ENCODE peak calls at places on chromosome 5, in seven cellular contexts. A is occipital lobe, I is foreskin fibroblast, X is amygdala, G is RWPE1, H is C1 segment of cervical spinal cord, D is NCI-H2029 treated with DMSO at 0.1 percent for 48 hours. N is an unnamed sample.

GRCh38 chr5:156402387-156402921 is 75.5 kb downstream of the SGCD start:
- DNase-seq in A (no peak), G (peak), I (no peak), H (no peak), X (no peak), D (no peak), N (no peak)

GRCh38 chr5:38938424-38938823 is 92.6 kb downstream of the OSMR start:
- DNase-seq in H (no peak), D (no peak), X (no peak), I (no peak), G (no peak), A (no peak), N (peak)

GRCh38 chr5:62948294-62948693 is 369.7 kb downstream of the LRRC70 start:
- DNase-seq in A (no peak), I (no peak), D (no peak), X (no peak), H (no peak), G (no peak), N (no peak)

GRCh38 chr5:7397935-7398334 is 2.0 kb downstream of the ADCY2 start:
- DNase-seq in I (no peak), D (no peak), A (no peak), H (no peak), G (no peak), X (no peak), N (no peak)

GRCh38 chr5:141359790-141360426 is at the start of gene PCDHGB2:
- DNase-seq in A (no peak), X (no peak), I (peak), H (no peak), G (peak), D (peak), N (no peak)

GRCh38 chr5:80114856-80115255 is 79.7 kb downstream of the THBS4 start:
- DNase-seq in H (no peak), G (no peak), I (peak), X (no peak), D (no peak), A (no peak), N (no peak)

GRCh38 chr5:173572431-173573125 is 43.9 kb downstream of the BOD1 start:
- DNase-seq in A (no peak), D (no peak), G (no peak), I (no peak), X (no peak), H (no peak), N (no peak)

GRCh38 chr5:10668697-10669096 is 92.3 kb downstream of the DAP start:
- DNase-seq in D (no peak), H (no peak), A (no peak), G (no peak), I (no peak), X (no peak), N (no peak)

GRCh38 chr5:62376064-62376463 is 27.6 kb downstream of the DIMT1 start:
- DNase-seq in G (peak), X (no peak), D (no peak), H (no peak), A (no peak), I (peak), N (no peak)

GRCh38 chr5:52582313-52582712 is 205.4 kb upstream of the ITGA1 start:
- DNase-seq in G (no peak), I (no peak), H (no peak), D (no peak), A (no peak), X (no peak), N (no peak)

GRCh38 chr5:115979203-115979602 is 16.9 kb downstream of the LVRN start:
- DNase-seq in H (no peak), D (no peak), I (no peak), A (no peak), X (no peak), G (no peak), N (no peak)

GRCh38 chr5:604391-604831 is 7.7 kb upstream of the CEP72 start:
- DNase-seq in A (no peak), I (no peak), H (no peak), D (no peak), G (no peak), X (no peak), N (no peak)

GRCh38 chr5:109649371-109649770 is 40.4 kb upstream of the MAN2A1 start:
- DNase-seq in X (no peak), G (no peak), H (no peak), A (no peak), D (no peak), I (no peak), N (no peak)